ENCODE peak calls at places on chromosomes 2 and 18, in eight cellular contexts. P is fibroblast of lung; E is HCT116; L is testis; D is esophagus squamous epithelium; B is right cardiac atrium; M is dorsolateral prefrontal cortex; Z is CD8-positive, alpha-beta T cell. G is an unnamed sample.

GRCh38 chr18:74797577-74798151 is 200.0 kb downstream of the ZNF407 start:
- DNase-seq in P (no peak), E (peak; percentile 28), L (no peak), D (no peak), B (no peak), M (no peak), Z (no peak), G (no peak)

GRCh38 chr2:143397886-143398614 is 268.8 kb downstream of the ARHGAP15 start:
- DNase-seq in P (peak; percentile 66), E (no peak), L (no peak), D (no peak), B (no peak), M (no peak), Z (no peak), G (no peak)

GRCh38 chr2:155190342-155190741 is 491.8 kb downstream of the KCNJ3 start:
- DNase-seq in P (no peak), E (no peak), L (no peak), D (no peak), B (no peak), M (no peak), Z (no peak), G (no peak)

GRCh38 chr2:239454507-239454906 is 53.7 kb upstream of the HDAC4 start:
- DNase-seq in P (no peak), E (no peak), L (no peak), D (no peak), B (no peak), M (no peak), Z (no peak), G (no peak)

GRCh38 chr2:196174424-196174823 is 3.0 kb upstream of the STK17B start:
- DNase-seq in P (no peak), E (no peak), L (no peak), D (no peak), B (no peak), M (no peak), Z (no peak), G (no peak)

GRCh38 chr18:12308386-12309100 is 502 bp downstream of the TUBB6 start:
- DNase-seq in P (peak; percentile 84), E (no peak), L (peak; percentile 74), D (peak; percentile 21), B (peak; percentile 94), M (no peak), Z (no peak), G (peak; percentile 48)

GRCh38 chr2:150167711-150168110 is 319.8 kb downstream of the RND3 start:
- DNase-seq in P (peak; percentile 83), E (no peak), L (no peak), D (no peak), B (no peak), M (no peak), Z (no peak), G (no peak)

GRCh38 chr2:88692187-88692586 is 714 bp downstream of the RPIA start:
- DNase-seq in P (peak; percentile 2), E (no peak), L (peak; percentile 20), D (no peak), B (no peak), M (no peak), Z (peak; percentile 2), G (no peak)

GRCh38 chr2:79578952-79579351 is 66.1 kb downstream of the CTNNA2 start:
- DNase-seq in P (no peak), E (no peak), L (no peak), D (no peak), B (no peak), M (no peak), Z (no peak), G (no peak)

GRCh38 chr18:23682045-23682444 is 7.2 kb upstream of the LAMA3 start:
- DNase-seq in P (no peak), E (no peak), L (no peak), D (no peak), B (no peak), M (no peak), Z (no peak), G (no peak)

GRCh38 chr2:217151509-217152206 is 291.8 kb upstream of the TNP1 start:
- DNase-seq in P (no peak), E (no peak), L (no peak), D (no peak), B (no peak), M (no peak), Z (no peak), G (no peak)

GRCh38 chr2:16250466-16250865 is 310.1 kb downstream of the MYCN start:
- DNase-seq in P (no peak), E (no peak), L (no peak), D (no peak), B (no peak), M (no peak), Z (no peak), G (no peak)
- H3K4me3 ChIP-seq in P (no peak overlapping the region), E (no peak overlapping the region), L (no peak overlapping the region), D (no peak overlapping the region), B (no peak overlapping the region), M (no peak overlapping the region), Z (no peak overlapping the region), G (no peak overlapping the region)

GRCh38 chr2:43083710-43084698 is 142.4 kb downstream of the ZFP36L2 start:
- DNase-seq in P (peak; percentile 69), E (no peak), L (peak; percentile 40), D (no peak), B (peak; percentile 53), M (no peak), Z (no peak), G (peak; percentile 64)

GRCh38 chr2:43084699-43085091 is 141.7 kb downstream of the ZFP36L2 start:
- DNase-seq in P (peak; percentile 87), E (no peak), L (peak; percentile 62), D (no peak), B (peak; percentile 68), M (no peak), Z (no peak), G (no peak)

GRCh38 chr2:43088148-43089073 is 138.0 kb downstream of the ZFP36L2 start:
- DNase-seq in P (peak; percentile 63), E (no peak), L (no peak), D (no peak), B (no peak), M (no peak), Z (no peak), G (no peak)

GRCh38 chr2:43087413-43087812 is 139.0 kb downstream of the ZFP36L2 start:
- DNase-seq in P (no peak), E (no peak), L (no peak), D (no peak), B (no peak), M (no peak), Z (no peak), G (no peak)

DNA sequence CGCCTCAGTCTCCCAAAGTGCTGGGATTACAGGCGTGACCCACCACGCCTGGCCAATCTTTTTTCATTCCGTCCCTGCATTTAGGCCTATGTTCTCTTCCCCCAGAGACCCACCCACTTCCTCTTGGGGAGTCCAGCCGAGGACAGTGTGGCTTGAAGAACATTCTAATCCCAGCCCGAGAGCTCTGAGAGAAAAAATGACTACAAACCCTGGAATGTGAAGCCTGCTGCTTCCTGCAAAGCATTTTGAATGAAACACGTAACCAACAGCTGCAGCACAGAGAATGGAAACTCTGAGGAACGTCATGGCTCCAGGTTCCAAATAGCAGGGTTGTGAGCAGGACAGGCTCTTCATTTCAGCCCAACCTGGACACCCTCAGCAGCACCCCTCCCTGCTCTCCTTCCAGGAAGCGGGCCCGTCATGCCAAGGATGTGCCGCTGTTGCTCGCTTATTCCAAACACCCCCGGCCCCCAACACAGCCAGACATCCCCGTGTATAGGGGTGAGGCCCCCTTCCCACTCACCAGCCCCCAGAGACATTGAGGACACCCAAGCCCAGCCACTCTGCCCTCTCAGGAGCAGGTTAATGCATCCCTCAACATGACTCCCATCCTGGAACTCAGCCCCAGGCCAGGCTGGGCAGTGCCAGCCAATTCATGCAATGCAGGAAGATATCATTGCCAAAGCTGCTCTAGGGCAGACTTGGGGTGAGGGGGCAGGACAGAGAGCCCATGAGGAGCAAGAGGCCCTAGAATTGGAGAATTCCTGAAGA is 139.8 kb downstream of the ZFP36L2 start:
- DNase-seq in P (peak; percentile 100), E (peak; percentile 19), L (peak; percentile 76), D (no peak), B (peak; percentile 79), M (no peak), Z (no peak), G (no peak)
- H3K27ac ChIP-seq in P (peak overlapping the region; percentile 92), E (no peak overlapping the region), L (peak overlapping the region; percentile 85), D (peak overlapping the region; percentile 92), B (peak overlapping the region; percentile 91), M (peak overlapping the region; percentile 79), Z (no peak overlapping the region), G (no peak overlapping the region)

DNA sequence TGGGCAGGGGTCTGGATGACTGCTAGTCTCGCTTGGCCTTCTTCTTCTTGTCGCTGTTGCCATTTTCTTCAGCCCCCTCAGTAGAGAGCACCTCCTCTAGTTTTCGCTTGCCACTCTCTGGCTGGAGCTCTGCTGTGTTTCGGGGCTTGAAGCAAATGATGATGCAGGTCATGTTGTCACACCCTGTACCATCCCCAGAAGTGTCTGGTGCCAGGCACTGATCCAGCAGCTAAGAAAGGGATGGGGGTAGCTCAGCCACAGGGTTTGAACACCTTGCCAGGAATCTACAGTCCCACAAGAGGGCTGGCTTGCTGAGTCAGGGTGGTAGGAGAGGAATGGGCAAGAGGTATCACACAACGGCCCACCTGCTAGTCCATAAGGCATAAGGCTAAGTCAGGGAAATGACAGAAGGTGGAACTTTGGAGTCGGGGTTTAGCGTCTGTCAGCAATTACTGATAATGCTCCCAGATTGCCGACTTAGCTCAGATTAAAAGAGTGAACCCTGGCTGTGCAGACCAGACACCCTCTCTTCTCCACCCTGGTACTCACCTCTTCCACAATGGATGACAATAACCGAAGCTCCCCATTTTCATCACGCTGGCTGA is 1.1 kb upstream of the ZNF513 start:
- DNase-seq in P (no peak), E (no peak), L (no peak), D (no peak), B (no peak), M (no peak), Z (no peak), G (peak; percentile 91)
- H3K4me3 ChIP-seq in P (no peak overlapping the region), E (no peak overlapping the region), L (peak overlapping the region; percentile 81), D (no peak overlapping the region), B (no peak overlapping the region), M (no peak overlapping the region), Z (no peak overlapping the region), G (peak overlapping the region; percentile 79)

DNA sequence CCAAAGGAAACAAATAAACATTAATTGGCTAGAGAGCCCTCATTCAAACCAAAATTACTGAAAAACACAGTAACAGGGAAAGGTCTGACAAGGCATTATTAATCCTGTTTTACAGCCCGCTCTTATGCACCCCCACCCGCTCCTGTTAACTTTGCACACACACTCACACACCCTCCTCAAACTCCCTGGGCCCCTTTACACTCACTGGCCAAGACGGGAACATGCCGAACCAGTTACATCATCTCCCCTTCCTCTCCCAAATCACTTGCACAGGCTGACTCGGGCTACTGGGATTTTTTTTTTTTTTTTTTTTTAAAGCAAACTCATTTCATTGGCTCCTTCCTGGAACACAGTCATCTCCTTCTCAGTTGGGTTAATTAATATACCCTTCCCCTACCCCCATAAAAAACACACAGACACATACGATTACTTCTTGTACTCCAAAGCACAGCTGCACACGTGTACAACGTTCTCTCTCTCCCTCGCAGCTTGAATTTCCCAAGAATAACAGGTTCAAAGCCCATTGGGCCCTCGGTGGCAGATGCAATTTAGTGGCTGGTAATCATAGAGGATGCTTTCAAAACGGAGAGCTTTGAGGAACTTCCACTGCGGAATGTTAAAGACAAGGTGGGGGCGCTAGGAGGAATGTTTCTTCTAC is 31.8 kb downstream of the KLF7 start:
- DNase-seq in P (peak; percentile 95), E (no peak), L (peak; percentile 76), D (no peak), B (peak; percentile 83), M (no peak), Z (no peak), G (peak; percentile 44)
- H3K27ac ChIP-seq in P (peak overlapping the region; percentile 39), E (no peak overlapping the region), L (no peak overlapping the region), D (peak overlapping the region; percentile 80), B (peak overlapping the region; percentile 99), M (peak overlapping the region; percentile 78), Z (no peak overlapping the region), G (peak overlapping the region; percentile 92)

G was measured in WERI-Rb-1.